ENCODE peak calls at places on chromosomes 7 and 10, in six cellular contexts. One of them, this sample, is unnamed.

GRCh38 chr7:46652317-46652716 is 731.2 kb upstream of the IGFBP3 start:
- DNase-seq in amniotic stem cell: no peak
- DNase-seq in KBM-7: no peak
- DNase-seq in hypothalamus: no peak
- DNase-seq in T-helper 1 cell: no peak
- DNase-seq in occipital lobe: no peak
- DNase-seq in this sample: no peak

GRCh38 chr7:154835924-154836529 is 166.9 kb downstream of the PAXIP1 start:
- DNase-seq in amniotic stem cell: no peak
- DNase-seq in KBM-7: no peak
- DNase-seq in hypothalamus: no peak
- DNase-seq in T-helper 1 cell: no peak
- DNase-seq in occipital lobe: no peak
- DNase-seq in this sample: no peak

GRCh38 chr7:95471076-95471475 is 14.7 kb upstream of the ASB4 start:
- DNase-seq in amniotic stem cell: no peak
- DNase-seq in KBM-7: peak; percentile 4
- DNase-seq in hypothalamus: no peak
- DNase-seq in T-helper 1 cell: no peak
- DNase-seq in occipital lobe: no peak
- DNase-seq in this sample: no peak

GRCh38 chr10:112835933-112836564 is 114.0 kb upstream of the TCF7L2 start:
- DNase-seq in amniotic stem cell: no peak
- DNase-seq in KBM-7: no peak
- DNase-seq in hypothalamus: no peak
- DNase-seq in T-helper 1 cell: no peak
- DNase-seq in occipital lobe: no peak
- DNase-seq in this sample: no peak

GRCh38 chr7:9937944-9938631 is 1035.6 kb upstream of the PHF14 start:
- DNase-seq in amniotic stem cell: no peak
- DNase-seq in KBM-7: no peak
- DNase-seq in hypothalamus: no peak
- DNase-seq in T-helper 1 cell: no peak
- DNase-seq in occipital lobe: no peak
- DNase-seq in this sample: no peak

GRCh38 chr10:44968101-44968886 is 8.7 kb downstream of the RASSF4 start:
- DNase-seq in amniotic stem cell: no peak
- DNase-seq in KBM-7: peak; percentile 90
- DNase-seq in hypothalamus: no peak
- DNase-seq in T-helper 1 cell: no peak
- DNase-seq in occipital lobe: no peak
- DNase-seq in this sample: no peak

GRCh38 chr7:76412249-76412648 is 2.8 kb upstream of the SSC4D start:
- DNase-seq in amniotic stem cell: no peak
- DNase-seq in KBM-7: no peak
- DNase-seq in hypothalamus: no peak
- DNase-seq in T-helper 1 cell: no peak
- DNase-seq in occipital lobe: no peak
- DNase-seq in this sample: no peak

GRCh38 chr10:13615650-13616049 is 28.9 kb downstream of the PRPF18 start:
- DNase-seq in amniotic stem cell: no peak
- DNase-seq in KBM-7: no peak
- DNase-seq in hypothalamus: no peak
- DNase-seq in T-helper 1 cell: no peak
- DNase-seq in occipital lobe: no peak
- DNase-seq in this sample: no peak

GRCh38 chr10:98030093-98030821 is at the start of gene CRTAC1:
- DNase-seq in amniotic stem cell: no peak
- DNase-seq in KBM-7: peak; percentile 20
- DNase-seq in hypothalamus: peak; percentile 44
- DNase-seq in T-helper 1 cell: no peak
- DNase-seq in occipital lobe: peak; percentile 85
- DNase-seq in this sample: no peak

GRCh38 chr10:116385994-116386809 is 41.4 kb upstream of the PNLIPRP3 start:
- DNase-seq in amniotic stem cell: peak; percentile 17
- DNase-seq in KBM-7: peak; percentile 49
- DNase-seq in hypothalamus: no peak
- DNase-seq in T-helper 1 cell: no peak
- DNase-seq in occipital lobe: no peak
- DNase-seq in this sample: no peak

GRCh38 chr7:67716729-67717128 is 720.1 kb downstream of the TYW1 start:
- DNase-seq in amniotic stem cell: no peak
- DNase-seq in KBM-7: peak; percentile 11
- DNase-seq in hypothalamus: no peak
- DNase-seq in T-helper 1 cell: no peak
- DNase-seq in occipital lobe: no peak
- DNase-seq in this sample: no peak

GRCh38 chr10:109689785-109690184 is 233.5 kb downstream of the XPNPEP1 start:
- DNase-seq in amniotic stem cell: no peak
- DNase-seq in KBM-7: no peak
- DNase-seq in hypothalamus: no peak
- DNase-seq in T-helper 1 cell: no peak
- DNase-seq in occipital lobe: no peak
- DNase-seq in this sample: no peak

GRCh38 chr7:7157887-7158271 is 24.5 kb upstream of the C1GALT1 start:
- DNase-seq in amniotic stem cell: no peak
- DNase-seq in KBM-7: no peak
- DNase-seq in hypothalamus: no peak
- DNase-seq in T-helper 1 cell: no peak
- DNase-seq in occipital lobe: no peak
- DNase-seq in this sample: no peak

GRCh38 chr7:139763330-139763729 is 14.5 kb downstream of the HIPK2 start:
- DNase-seq in amniotic stem cell: no peak
- DNase-seq in KBM-7: no peak
- DNase-seq in hypothalamus: no peak
- DNase-seq in T-helper 1 cell: no peak
- DNase-seq in occipital lobe: no peak
- DNase-seq in this sample: no peak

GRCh38 chr7:33334349-33334748 is 205.0 kb downstream of the BBS9 start:
- DNase-seq in amniotic stem cell: no peak
- DNase-seq in KBM-7: peak; percentile 27
- DNase-seq in hypothalamus: no peak
- DNase-seq in T-helper 1 cell: no peak
- DNase-seq in occipital lobe: no peak
- DNase-seq in this sample: no peak

GRCh38 chr10:123945506-123945905 is 53.9 kb upstream of the CPXM2 start:
- DNase-seq in amniotic stem cell: peak; percentile 9
- DNase-seq in KBM-7: no peak
- DNase-seq in hypothalamus: no peak
- DNase-seq in T-helper 1 cell: no peak
- DNase-seq in occipital lobe: no peak
- DNase-seq in this sample: no peak

GRCh38 chr10:114492351-114493037 is 88.2 kb upstream of the AFAP1L2 start:
- DNase-seq in amniotic stem cell: no peak
- DNase-seq in KBM-7: no peak
- DNase-seq in hypothalamus: no peak
- DNase-seq in T-helper 1 cell: no peak
- DNase-seq in occipital lobe: no peak
- DNase-seq in this sample: peak; percentile 22

GRCh38 chr7:68258569-68258968 is 1261.9 kb downstream of the TYW1 start:
- DNase-seq in amniotic stem cell: no peak
- DNase-seq in KBM-7: no peak
- DNase-seq in hypothalamus: no peak
- DNase-seq in T-helper 1 cell: no peak
- DNase-seq in occipital lobe: no peak
- DNase-seq in this sample: no peak

GRCh38 chr7:25391295-25391861 is 163.1 kb upstream of the NPVF start:
- DNase-seq in amniotic stem cell: peak; percentile 24
- DNase-seq in KBM-7: peak; percentile 40
- DNase-seq in hypothalamus: no peak
- DNase-seq in T-helper 1 cell: no peak
- DNase-seq in occipital lobe: no peak
- DNase-seq in this sample: no peak

GRCh38 chr10:71246591-71247143 is 34.3 kb downstream of the UNC5B start:
- DNase-seq in amniotic stem cell: no peak
- DNase-seq in KBM-7: peak; percentile 54
- DNase-seq in hypothalamus: no peak
- DNase-seq in T-helper 1 cell: no peak
- DNase-seq in occipital lobe: no peak
- DNase-seq in this sample: no peak

GRCh38 chr7:74143383-74143782 is 30.8 kb upstream of the EIF4H start:
- DNase-seq in amniotic stem cell: no peak
- DNase-seq in KBM-7: no peak
- DNase-seq in hypothalamus: no peak
- DNase-seq in T-helper 1 cell: no peak
- DNase-seq in occipital lobe: no peak
- DNase-seq in this sample: no peak

GRCh38 chr7:28069788-28070187 is 110.8 kb downstream of the JAZF1 start:
- DNase-seq in amniotic stem cell: no peak
- DNase-seq in KBM-7: no peak
- DNase-seq in hypothalamus: no peak
- DNase-seq in T-helper 1 cell: no peak
- DNase-seq in occipital lobe: no peak
- DNase-seq in this sample: no peak

GRCh38 chr7:22183522-22184280 is 173.3 kb downstream of the RAPGEF5 start:
- DNase-seq in amniotic stem cell: no peak
- DNase-seq in KBM-7: no peak
- DNase-seq in hypothalamus: no peak
- DNase-seq in T-helper 1 cell: no peak
- DNase-seq in occipital lobe: no peak
- DNase-seq in this sample: no peak

GRCh38 chr7:152133804-152134203 is 108.3 kb downstream of the GALNT11 start:
- DNase-seq in amniotic stem cell: no peak
- DNase-seq in KBM-7: no peak
- DNase-seq in hypothalamus: no peak
- DNase-seq in T-helper 1 cell: no peak
- DNase-seq in occipital lobe: no peak
- DNase-seq in this sample: no peak

GRCh38 chr7:26856481-26856880 is 7.9 kb downstream of the SKAP2 start:
- DNase-seq in amniotic stem cell: no peak
- DNase-seq in KBM-7: peak; percentile 28
- DNase-seq in hypothalamus: no peak
- DNase-seq in T-helper 1 cell: no peak
- DNase-seq in occipital lobe: no peak
- DNase-seq in this sample: no peak

GRCh38 chr10:61899045-61899444 is 2.5 kb upstream of the ARID5B start:
- DNase-seq in amniotic stem cell: peak; percentile 76
- DNase-seq in KBM-7: peak; percentile 57
- DNase-seq in hypothalamus: no peak
- DNase-seq in T-helper 1 cell: no peak
- DNase-seq in occipital lobe: no peak
- DNase-seq in this sample: no peak

GRCh38 chr7:143185551-143185950 is 2.3 kb downstream of the TAS2R39 start:
- DNase-seq in amniotic stem cell: no peak
- DNase-seq in KBM-7: no peak
- DNase-seq in hypothalamus: no peak
- DNase-seq in T-helper 1 cell: no peak
- DNase-seq in occipital lobe: no peak
- DNase-seq in this sample: no peak

GRCh38 chr7:134690016-134690415 is 43.4 kb downstream of the BPGM start:
- DNase-seq in amniotic stem cell: peak; percentile 53
- DNase-seq in KBM-7: no peak
- DNase-seq in hypothalamus: no peak
- DNase-seq in T-helper 1 cell: no peak
- DNase-seq in occipital lobe: no peak
- DNase-seq in this sample: no peak

GRCh38 chr7:7321681-7322080 is 139.3 kb downstream of the C1GALT1 start:
- DNase-seq in amniotic stem cell: no peak
- DNase-seq in KBM-7: no peak
- DNase-seq in hypothalamus: no peak
- DNase-seq in T-helper 1 cell: no peak
- DNase-seq in occipital lobe: no peak
- DNase-seq in this sample: no peak

GRCh38 chr10:3010819-3011422 is 56.4 kb upstream of the PFKP start:
- DNase-seq in amniotic stem cell: no peak
- DNase-seq in KBM-7: no peak
- DNase-seq in hypothalamus: no peak
- DNase-seq in T-helper 1 cell: no peak
- DNase-seq in occipital lobe: no peak
- DNase-seq in this sample: no peak

GRCh38 chr7:135597926-135598305 is 40.2 kb downstream of the NUP205 start:
- DNase-seq in amniotic stem cell: no peak
- DNase-seq in KBM-7: no peak
- DNase-seq in hypothalamus: no peak
- DNase-seq in T-helper 1 cell: no peak
- DNase-seq in occipital lobe: no peak
- DNase-seq in this sample: no peak

GRCh38 chr7:30285067-30285530 is 702 bp downstream of the ZNRF2 start:
- DNase-seq in amniotic stem cell: peak; percentile 6
- DNase-seq in KBM-7: no peak
- DNase-seq in hypothalamus: no peak
- DNase-seq in T-helper 1 cell: peak; percentile 12
- DNase-seq in occipital lobe: no peak
- DNase-seq in this sample: no peak

GRCh38 chr7:112422842-112423496 is 27.3 kb upstream of the IFRD1 start:
- DNase-seq in amniotic stem cell: peak; percentile 79
- DNase-seq in KBM-7: peak; percentile 78
- DNase-seq in hypothalamus: peak; percentile 14
- DNase-seq in T-helper 1 cell: no peak
- DNase-seq in occipital lobe: no peak
- DNase-seq in this sample: no peak

GRCh38 chr7:34320926-34321609 is 336.9 kb upstream of the NPSR1 start:
- DNase-seq in amniotic stem cell: peak; percentile 89
- DNase-seq in KBM-7: peak; percentile 73
- DNase-seq in hypothalamus: peak; percentile 18
- DNase-seq in T-helper 1 cell: no peak
- DNase-seq in occipital lobe: peak; percentile 36
- DNase-seq in this sample: peak; percentile 13

GRCh38 chr10:24209421-24209770 is 458 bp downstream of the KIAA1217 start:
- DNase-seq in amniotic stem cell: peak; percentile 9
- DNase-seq in KBM-7: no peak
- DNase-seq in hypothalamus: no peak
- DNase-seq in T-helper 1 cell: no peak
- DNase-seq in occipital lobe: no peak
- DNase-seq in this sample: no peak

GRCh38 chr10:5650664-5651063 is 15.7 kb downstream of the ASB13 start:
- DNase-seq in amniotic stem cell: no peak
- DNase-seq in KBM-7: no peak
- DNase-seq in hypothalamus: no peak
- DNase-seq in T-helper 1 cell: no peak
- DNase-seq in occipital lobe: no peak
- DNase-seq in this sample: no peak

This sample was measured in activated T-helper 2 cell treated with anti-CD3 and anti-CD28 coated beads, Interferon-gamma antibody, Interleukin-2, Interleukin-4, amounts not matched to agents 10 μg/mL and 5 μg/mL and 100 μg/mL, durations not matched to agents 14 hours and 24 hours and 36 hours.